ENCODE peak calls at places on chromosomes 4 and X, in five cellular contexts. P, B, E, N and D are unnamed samples.

GRCh38 chrX:10677490-10677889 is 57.1 kb upstream of the MID1 start:
- DNase-seq in E (no peak), P (peak; percentile 1), B (no peak), N (no peak), D (no peak)

GRCh38 chr4:10063544-10064300 is 42.4 kb upstream of the SLC2A9 start:
- DNase-seq in P (peak; percentile 52), E (no peak), B (no peak), N (peak; percentile 91), D (peak; percentile 39)

GRCh38 chrX:9728271-9728670 is 37.4 kb downstream of the GPR143 start:
- DNase-seq in E (no peak), P (no peak), B (no peak), N (no peak), D (no peak)

GRCh38 chr4:109051054-109051453 is 251.4 kb downstream of the COL25A1 start:
- DNase-seq in N (no peak), P (no peak), E (no peak), B (no peak), D (no peak)

GRCh38 chr4:169410839-169411770 is 140.3 kb upstream of the SH3RF1 start:
- DNase-seq in E (peak; percentile 60), N (no peak), P (no peak), B (no peak), D (no peak)

GRCh38 chr4:38857354-38858096 is 908 bp upstream of the TLR6 start:
- DNase-seq in E (no peak), N (peak; percentile 15), B (peak; percentile 89), P (no peak), D (peak; percentile 82)

GRCh38 chr4:144709793-144710525 is 64.0 kb downstream of the HHIP start:
- DNase-seq in E (no peak), B (no peak), N (no peak), P (peak; percentile 27), D (peak; percentile 70)

GRCh38 chr4:72935462-72935861 is 134.1 kb downstream of the COX18 start:
- DNase-seq in B (no peak), P (no peak), E (no peak), N (no peak), D (no peak)

GRCh38 chr4:5963611-5964010 is 54.6 kb downstream of the C4orf50 start:
- DNase-seq in E (no peak), N (no peak), B (no peak), P (no peak), D (no peak)

GRCh38 chr4:61149278-61149677 is 50.8 kb upstream of the ADGRL3 start:
- DNase-seq in B (no peak), N (no peak), P (no peak), E (no peak), D (peak; percentile 24)

GRCh38 chr4:153112071-153112460 is 92.2 kb upstream of the TRIM2 start:
- DNase-seq in E (peak; percentile 12), N (no peak), B (no peak), P (no peak), D (no peak)

GRCh38 chrX:10118530-10118929 is 38.2 kb upstream of the CLCN4 start:
- DNase-seq in P (no peak), N (no peak), B (no peak), E (no peak), D (no peak)

GRCh38 chr4:147617841-147618421 is 734 bp downstream of the TMEM184C start:
- DNase-seq in P (no peak), N (no peak), B (no peak), E (no peak), D (no peak)

GRCh38 chr4:76270776-76271175 is 19.3 kb downstream of the FAM47E start:
- DNase-seq in E (no peak), B (no peak), P (no peak), N (no peak), D (peak; percentile 45)

GRCh38 chr4:498328-498919 is 532 bp downstream of the ZNF721 start:
- DNase-seq in B (no peak), P (no peak), N (no peak), E (no peak), D (no peak)

GRCh38 chrX:115560211-115560977 is 580 bp upstream of the PLS3 start:
- DNase-seq in P (no peak), N (peak; percentile 56), E (no peak), B (peak; percentile 87), D (peak; percentile 52)

GRCh38 chr4:73197220-73197619 is 61.4 kb downstream of the ANKRD17 start:
- DNase-seq in E (no peak), P (no peak), B (no peak), N (no peak), D (no peak)

GRCh38 chr4:51885371-51885770 is 42.4 kb downstream of the DCUN1D4 start:
- DNase-seq in B (no peak), P (no peak), N (no peak), E (no peak), D (no peak)

GRCh38 chr4:183241322-183241640 is 78.8 kb downstream of the CLDN22 start:
- DNase-seq in E (no peak), P (no peak), N (no peak), B (no peak), D (peak; percentile 37)

GRCh38 chr4:164485169-164485568 is 268.8 kb upstream of the SMIM31 start:
- DNase-seq in P (no peak), E (no peak), B (no peak), N (no peak), D (no peak)

GRCh38 chr4:82519776-82520175 is 42.0 kb downstream of the TMEM150C start:
- DNase-seq in E (no peak), B (no peak), P (no peak), N (no peak), D (no peak)

GRCh38 chrX:153600032-153600373 is 1.1 kb upstream of the CCNQ start:
- DNase-seq in N (no peak), P (no peak), E (no peak), B (no peak), D (no peak)

GRCh38 chrX:119134466-119134865 is 6.9 kb upstream of the KIAA1210 start:
- DNase-seq in N (no peak), E (no peak), P (no peak), B (no peak), D (no peak)

GRCh38 chr4:8442596-8443358 is 2.2 kb downstream of the TRMT44 start:
- DNase-seq in P (no peak), B (no peak), E (no peak), N (no peak), D (no peak)

GRCh38 chr4:152073738-152074137 is 312.9 kb upstream of the GATB start:
- DNase-seq in P (no peak), N (peak; percentile 87), B (no peak), E (no peak), D (no peak)

GRCh38 chr4:168484626-168485025 is 4.3 kb upstream of the DDX60L start:
- DNase-seq in E (no peak), B (no peak), P (no peak), N (no peak), D (no peak)

GRCh38 chr4:15769202-15769601 is 8.9 kb upstream of the CD38 start:
- DNase-seq in N (no peak), E (no peak), B (no peak), P (no peak), D (no peak)

GRCh38 chr4:108433832-108434231 is 186.5 kb upstream of the RPL34 start:
- DNase-seq in N (no peak), B (no peak), P (no peak), E (peak; percentile 22), D (peak; percentile 14)

GRCh38 chrX:47690175-47690574 is 31.2 kb upstream of the UXT start:
- DNase-seq in B (no peak), E (no peak), P (no peak), N (no peak), D (no peak)

GRCh38 chr4:181821039-181822004 is 421.9 kb upstream of the TENM3 start:
- DNase-seq in P (no peak), B (no peak), E (no peak), N (no peak), D (peak; percentile 24)

GRCh38 chr4:146029147-146029546 is 90.5 kb upstream of the ZNF827 start:
- DNase-seq in P (no peak), N (no peak), E (no peak), B (no peak), D (no peak)

GRCh38 chr4:146029939-146030710 is 91.5 kb upstream of the ZNF827 start:
- DNase-seq in P (no peak), N (no peak), E (no peak), B (no peak), D (no peak)

GRCh38 chr4:146032234-146032860 is 93.7 kb upstream of the ZNF827 start:
- DNase-seq in E (no peak), B (no peak), N (no peak), P (no peak), D (no peak)

GRCh38 chr4:146033149-146033548 is 94.5 kb upstream of the ZNF827 start:
- DNase-seq in N (peak; percentile 10), B (no peak), E (no peak), P (no peak), D (peak; percentile 14)
- H3K27ac ChIP-seq in N (no peak overlapping the region), B (no peak overlapping the region), E (no peak overlapping the region), P (no peak overlapping the region), D (no peak overlapping the region)

DNA sequence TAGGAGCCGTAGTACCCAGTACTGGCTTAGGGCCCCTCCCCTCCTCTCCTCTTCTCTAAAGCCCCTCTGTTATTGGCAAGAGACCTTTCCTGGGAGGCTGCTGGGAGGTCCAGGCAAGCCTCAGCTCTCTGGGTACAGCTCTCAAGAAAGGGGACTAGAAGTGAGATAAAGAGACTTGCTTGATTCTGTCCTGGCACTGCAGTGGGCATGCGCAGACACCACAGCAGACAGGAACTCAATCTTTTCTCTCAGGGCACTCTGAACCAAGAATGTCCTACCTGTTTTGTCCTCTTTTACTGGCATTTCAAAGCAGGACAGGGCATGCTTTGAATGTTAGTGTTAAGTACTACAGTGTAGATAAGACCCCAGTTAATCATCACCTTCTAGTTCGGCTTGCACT is 74.9 kb downstream of the NYX start:
- DNase-seq in E (no peak), P (no peak), N (no peak), B (no peak), D (no peak)
- H3K27ac ChIP-seq in E (no peak overlapping the region), P (peak overlapping the region; percentile 68), N (no peak overlapping the region), B (no peak overlapping the region), D (no peak overlapping the region)

GRCh38 chr4:1627417-1628313 is 56.4 kb downstream of the FAM53A start:
- DNase-seq in P (no peak), B (no peak), E (no peak), N (no peak), D (no peak)

GRCh38 chr4:1630266-1630665 is 53.8 kb downstream of the FAM53A start:
- DNase-seq in N (no peak), B (no peak), E (no peak), P (no peak), D (no peak)

GRCh38 chr4:1628892-1629703 is 55.0 kb downstream of the FAM53A start:
- DNase-seq in P (no peak), B (peak; percentile 5), N (peak; percentile 57), E (peak; percentile 58), D (no peak)

GRCh38 chr4:1631136-1631535 is 53.0 kb downstream of the FAM53A start:
- DNase-seq in B (no peak), P (no peak), E (no peak), N (no peak), D (no peak)

GRCh38 chr4:1629704-1630093 is 54.4 kb downstream of the FAM53A start:
- DNase-seq in P (no peak), N (no peak), E (no peak), B (no peak), D (no peak)
- H3K27ac ChIP-seq in P (no peak overlapping the region), N (no peak overlapping the region), E (no peak overlapping the region), B (no peak overlapping the region), D (no peak overlapping the region)

DNA sequence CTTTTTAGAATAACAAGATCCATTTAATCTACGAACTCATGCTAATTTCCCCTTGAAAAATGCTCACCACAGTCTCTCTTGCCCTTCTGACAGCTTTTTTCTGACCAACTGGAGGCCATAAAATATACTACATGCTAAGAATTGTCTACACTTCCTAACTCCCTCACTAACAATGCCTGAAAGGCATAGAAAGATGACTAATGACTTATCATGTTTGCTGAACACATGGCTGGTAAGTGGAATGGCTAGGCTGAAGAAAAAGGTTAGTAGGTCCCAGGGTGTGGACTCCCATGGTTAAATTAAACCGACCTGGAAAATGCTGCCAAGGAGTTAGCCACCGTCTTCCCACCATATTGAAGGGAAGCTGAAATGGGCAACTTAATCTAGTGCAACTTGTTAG is 309.8 kb downstream of the SPOCK3 start:
- DNase-seq in N (no peak), P (no peak), B (no peak), E (no peak), D (peak; percentile 22)
- H3K27ac ChIP-seq in N (no peak overlapping the region), P (no peak overlapping the region), B (no peak overlapping the region), E (no peak overlapping the region), D (no peak overlapping the region)